ENCODE peak calls at places on chromosome 11, in nine cellular contexts. One of them, this sample, is unnamed.

GRCh38 chr11:76283190-76283589 is 76.9 kb upstream of the WNT11 start:
- DNase-seq in RWPE1: no peak
- DNase-seq in neural crest cell: no peak
- DNase-seq in endothelial cell: no peak
- DNase-seq in dorsolateral prefrontal cortex: no peak
- DNase-seq in H9: no peak
- DNase-seq in omental fat pad: no peak
- DNase-seq in right lobe of liver: no peak
- DNase-seq in keratinocyte: no peak
- DNase-seq in this sample: no peak

GRCh38 chr11:79028214-79028613 is 412.6 kb downstream of the TENM4 start:
- DNase-seq in H9: no peak
- DNase-seq in keratinocyte: no peak
- DNase-seq in dorsolateral prefrontal cortex: no peak
- DNase-seq in RWPE1: no peak
- DNase-seq in omental fat pad: no peak
- DNase-seq in neural crest cell: no peak
- DNase-seq in right lobe of liver: no peak
- DNase-seq in endothelial cell: no peak
- DNase-seq in this sample: no peak

GRCh38 chr11:105177658-105178057 is 38.1 kb upstream of the CARD18 start:
- DNase-seq in endothelial cell: no peak
- DNase-seq in right lobe of liver: no peak
- DNase-seq in RWPE1: peak
- DNase-seq in H9: no peak
- DNase-seq in dorsolateral prefrontal cortex: no peak
- DNase-seq in neural crest cell: no peak
- DNase-seq in omental fat pad: no peak
- DNase-seq in keratinocyte: no peak
- DNase-seq in this sample: no peak

GRCh38 chr11:95505927-95506426 is 275.0 kb upstream of the SESN3 start:
- DNase-seq in RWPE1: no peak
- DNase-seq in dorsolateral prefrontal cortex: no peak
- DNase-seq in omental fat pad: no peak
- DNase-seq in H9: no peak
- DNase-seq in neural crest cell: no peak
- DNase-seq in endothelial cell: no peak
- DNase-seq in keratinocyte: no peak
- DNase-seq in right lobe of liver: no peak
- DNase-seq in this sample: no peak

GRCh38 chr11:58618215-58618614 is 4.2 kb upstream of the CNTF start:
- DNase-seq in keratinocyte: no peak
- DNase-seq in right lobe of liver: no peak
- DNase-seq in RWPE1: no peak
- DNase-seq in H9: no peak
- DNase-seq in omental fat pad: no peak
- DNase-seq in neural crest cell: no peak
- DNase-seq in endothelial cell: no peak
- DNase-seq in dorsolateral prefrontal cortex: no peak
- DNase-seq in this sample: no peak

GRCh38 chr11:128305588-128305987 is 281.8 kb downstream of the ETS1 start:
- DNase-seq in keratinocyte: no peak
- DNase-seq in right lobe of liver: no peak
- DNase-seq in omental fat pad: no peak
- DNase-seq in RWPE1: no peak
- DNase-seq in neural crest cell: no peak
- DNase-seq in dorsolateral prefrontal cortex: no peak
- DNase-seq in endothelial cell: no peak
- DNase-seq in H9: no peak
- DNase-seq in this sample: no peak

GRCh38 chr11:118921121-118921928 is 4.4 kb downstream of the BCL9L start:
- DNase-seq in H9: peak
- DNase-seq in omental fat pad: no peak
- DNase-seq in right lobe of liver: peak
- DNase-seq in keratinocyte: no peak
- DNase-seq in endothelial cell: peak
- DNase-seq in dorsolateral prefrontal cortex: no peak
- DNase-seq in RWPE1: peak
- DNase-seq in neural crest cell: no peak
- DNase-seq in this sample: peak

GRCh38 chr11:112826026-112826425 is 135.2 kb upstream of the NCAM1 start:
- DNase-seq in omental fat pad: no peak
- DNase-seq in right lobe of liver: no peak
- DNase-seq in H9: no peak
- DNase-seq in keratinocyte: no peak
- DNase-seq in endothelial cell: no peak
- DNase-seq in neural crest cell: no peak
- DNase-seq in RWPE1: no peak
- DNase-seq in dorsolateral prefrontal cortex: no peak
- DNase-seq in this sample: no peak

GRCh38 chr11:124900464-124900863 is 2.8 kb upstream of the ROBO4 start:
- DNase-seq in H9: peak
- DNase-seq in RWPE1: peak
- DNase-seq in right lobe of liver: no peak
- DNase-seq in omental fat pad: no peak
- DNase-seq in neural crest cell: no peak
- DNase-seq in dorsolateral prefrontal cortex: no peak
- DNase-seq in keratinocyte: peak
- DNase-seq in endothelial cell: no peak
- DNase-seq in this sample: no peak

GRCh38 chr11:125262194-125262824 is 97.8 kb downstream of the PKNOX2 start:
- DNase-seq in keratinocyte: no peak
- DNase-seq in H9: no peak
- DNase-seq in RWPE1: no peak
- DNase-seq in endothelial cell: no peak
- DNase-seq in right lobe of liver: no peak
- DNase-seq in dorsolateral prefrontal cortex: no peak
- DNase-seq in neural crest cell: peak
- DNase-seq in omental fat pad: no peak
- DNase-seq in this sample: peak

GRCh38 chr11:56196705-56197104 is 20.3 kb downstream of the OR5J2 start:
- DNase-seq in neural crest cell: no peak
- DNase-seq in dorsolateral prefrontal cortex: no peak
- DNase-seq in endothelial cell: no peak
- DNase-seq in right lobe of liver: no peak
- DNase-seq in keratinocyte: no peak
- DNase-seq in RWPE1: no peak
- DNase-seq in H9: no peak
- DNase-seq in omental fat pad: no peak
- DNase-seq in this sample: no peak

GRCh38 chr11:30125461-30125860 is 105.4 kb upstream of the FSHB start:
- DNase-seq in omental fat pad: no peak
- DNase-seq in dorsolateral prefrontal cortex: no peak
- DNase-seq in right lobe of liver: no peak
- DNase-seq in RWPE1: no peak
- DNase-seq in H9: no peak
- DNase-seq in endothelial cell: no peak
- DNase-seq in keratinocyte: no peak
- DNase-seq in neural crest cell: no peak
- DNase-seq in this sample: no peak

GRCh38 chr11:36326524-36327419 is 30.7 kb downstream of the PRR5L start:
- DNase-seq in RWPE1: no peak
- DNase-seq in H9: no peak
- DNase-seq in dorsolateral prefrontal cortex: no peak
- DNase-seq in neural crest cell: no peak
- DNase-seq in omental fat pad: no peak
- DNase-seq in keratinocyte: no peak
- DNase-seq in right lobe of liver: no peak
- DNase-seq in endothelial cell: no peak
- DNase-seq in this sample: no peak

GRCh38 chr11:36702330-36703054 is 104.5 kb upstream of the RAG2 start:
- DNase-seq in dorsolateral prefrontal cortex: no peak
- DNase-seq in RWPE1: peak
- DNase-seq in H9: peak
- DNase-seq in neural crest cell: peak
- DNase-seq in omental fat pad: no peak
- DNase-seq in keratinocyte: peak
- DNase-seq in right lobe of liver: no peak
- DNase-seq in endothelial cell: peak
- DNase-seq in this sample: no peak

GRCh38 chr11:1825039-1825740 is 9.6 kb upstream of the SYT8 start:
- DNase-seq in endothelial cell: peak
- DNase-seq in H9: peak
- DNase-seq in RWPE1: no peak
- DNase-seq in right lobe of liver: no peak
- DNase-seq in keratinocyte: no peak
- DNase-seq in neural crest cell: peak
- DNase-seq in omental fat pad: no peak
- DNase-seq in dorsolateral prefrontal cortex: no peak
- DNase-seq in this sample: no peak
- TF ChIP-seq CTCF in endothelial cell: peak
- TF ChIP-seq CTCF in H9: peak
- TF ChIP-seq CTCF in RWPE1: no peak
- TF ChIP-seq CTCF in right lobe of liver: peak
- TF ChIP-seq CTCF in keratinocyte: peak
- TF ChIP-seq CTCF in neural crest cell: peak
- TF ChIP-seq CTCF in omental fat pad: no peak
- TF ChIP-seq CTCF in dorsolateral prefrontal cortex: no peak
- TF ChIP-seq CTCF in this sample: no peak

GRCh38 chr11:131465746-131466145 is 95.3 kb downstream of the NTM start:
- DNase-seq in right lobe of liver: no peak
- DNase-seq in dorsolateral prefrontal cortex: no peak
- DNase-seq in omental fat pad: no peak
- DNase-seq in keratinocyte: no peak
- DNase-seq in RWPE1: no peak
- DNase-seq in H9: peak
- DNase-seq in neural crest cell: peak
- DNase-seq in endothelial cell: peak
- DNase-seq in this sample: no peak
- TF ChIP-seq CTCF in right lobe of liver: no peak
- TF ChIP-seq CTCF in dorsolateral prefrontal cortex: no peak
- TF ChIP-seq CTCF in omental fat pad: no peak
- TF ChIP-seq CTCF in keratinocyte: no peak
- TF ChIP-seq CTCF in RWPE1: no peak
- TF ChIP-seq CTCF in H9: peak
- TF ChIP-seq CTCF in neural crest cell: no peak
- TF ChIP-seq CTCF in endothelial cell: peak
- TF ChIP-seq CTCF in this sample: no peak

GRCh38 chr11:61579398-61580291 is 1.2 kb downstream of the SYT7 start:
- DNase-seq in endothelial cell: no peak
- DNase-seq in RWPE1: no peak
- DNase-seq in dorsolateral prefrontal cortex: no peak
- DNase-seq in neural crest cell: no peak
- DNase-seq in H9: peak
- DNase-seq in keratinocyte: no peak
- DNase-seq in right lobe of liver: no peak
- DNase-seq in omental fat pad: no peak
- DNase-seq in this sample: no peak

GRCh38 chr11:61581931-61582330 is 1.1 kb upstream of the SYT7 start:
- DNase-seq in H9: no peak
- DNase-seq in RWPE1: no peak
- DNase-seq in keratinocyte: no peak
- DNase-seq in dorsolateral prefrontal cortex: no peak
- DNase-seq in neural crest cell: no peak
- DNase-seq in right lobe of liver: no peak
- DNase-seq in omental fat pad: no peak
- DNase-seq in endothelial cell: no peak
- DNase-seq in this sample: no peak

GRCh38 chr11:61580292-61580888 is 486 bp downstream of the SYT7 start:
- DNase-seq in right lobe of liver: no peak
- DNase-seq in neural crest cell: no peak
- DNase-seq in RWPE1: no peak
- DNase-seq in keratinocyte: no peak
- DNase-seq in omental fat pad: no peak
- DNase-seq in endothelial cell: peak
- DNase-seq in dorsolateral prefrontal cortex: no peak
- DNase-seq in H9: no peak
- DNase-seq in this sample: no peak

GRCh38 chr11:61578819-61579218 is 2.1 kb downstream of the SYT7 start:
- DNase-seq in dorsolateral prefrontal cortex: no peak
- DNase-seq in omental fat pad: no peak
- DNase-seq in H9: no peak
- DNase-seq in endothelial cell: no peak
- DNase-seq in keratinocyte: no peak
- DNase-seq in RWPE1: no peak
- DNase-seq in neural crest cell: no peak
- DNase-seq in right lobe of liver: no peak
- DNase-seq in this sample: no peak

DNA sequence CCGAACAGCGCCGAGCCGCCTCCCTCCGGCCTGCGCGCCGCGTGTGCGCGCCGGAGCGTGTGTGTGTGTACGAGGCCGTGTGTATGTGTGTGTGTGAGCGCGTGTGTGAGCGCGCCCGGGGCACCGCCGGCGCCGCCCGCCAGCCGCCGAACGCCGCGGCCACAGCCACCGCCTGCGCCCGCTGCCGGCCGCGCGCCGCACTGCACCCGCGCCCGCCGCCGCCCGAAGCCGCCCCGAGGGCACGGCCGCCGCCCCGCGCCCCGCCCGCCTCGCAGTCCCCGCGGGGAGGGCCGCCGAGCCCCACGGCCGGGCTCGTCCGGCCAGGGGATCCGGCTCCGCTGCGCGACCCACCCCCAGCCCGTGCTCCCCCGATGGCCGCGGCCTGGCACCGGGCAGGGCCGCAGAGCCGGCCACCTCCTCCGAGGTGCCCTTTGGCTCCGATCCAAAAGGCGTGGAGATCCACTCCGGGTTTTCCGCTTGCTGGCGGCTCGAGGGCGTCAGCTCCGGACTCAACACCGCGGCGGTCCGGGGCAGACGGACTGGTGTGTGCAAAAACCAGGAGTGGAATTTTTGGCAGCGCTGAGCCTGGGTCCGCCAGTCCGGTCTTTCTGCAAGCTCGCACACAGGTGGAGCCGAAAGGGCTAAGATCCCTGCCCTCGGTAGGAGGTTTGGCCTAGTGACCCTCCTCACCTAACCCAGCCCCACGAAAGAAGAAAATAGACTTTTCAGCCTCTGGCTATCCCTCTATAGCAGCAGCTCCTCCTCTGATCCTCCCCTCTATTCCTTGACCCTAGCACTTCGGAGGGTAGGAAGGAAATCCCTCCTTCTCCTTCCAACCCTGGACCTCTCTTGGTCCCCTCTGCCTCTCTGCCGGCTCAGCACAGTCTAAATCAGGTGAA is at the start of gene SYT7:
- DNase-seq in dorsolateral prefrontal cortex: peak
- DNase-seq in right lobe of liver: peak
- DNase-seq in keratinocyte: peak
- DNase-seq in neural crest cell: peak
- DNase-seq in omental fat pad: peak
- DNase-seq in endothelial cell: peak
- DNase-seq in H9: peak
- DNase-seq in RWPE1: peak
- DNase-seq in this sample: peak
- TF ChIP-seq CTCF in dorsolateral prefrontal cortex: peak
- TF ChIP-seq CTCF in right lobe of liver: peak
- TF ChIP-seq CTCF in keratinocyte: no peak
- TF ChIP-seq CTCF in neural crest cell: peak
- TF ChIP-seq CTCF in omental fat pad: no peak
- TF ChIP-seq CTCF in endothelial cell: peak
- TF ChIP-seq CTCF in H9: peak
- TF ChIP-seq CTCF in RWPE1: peak
- TF ChIP-seq CTCF in this sample: peak

DNA sequence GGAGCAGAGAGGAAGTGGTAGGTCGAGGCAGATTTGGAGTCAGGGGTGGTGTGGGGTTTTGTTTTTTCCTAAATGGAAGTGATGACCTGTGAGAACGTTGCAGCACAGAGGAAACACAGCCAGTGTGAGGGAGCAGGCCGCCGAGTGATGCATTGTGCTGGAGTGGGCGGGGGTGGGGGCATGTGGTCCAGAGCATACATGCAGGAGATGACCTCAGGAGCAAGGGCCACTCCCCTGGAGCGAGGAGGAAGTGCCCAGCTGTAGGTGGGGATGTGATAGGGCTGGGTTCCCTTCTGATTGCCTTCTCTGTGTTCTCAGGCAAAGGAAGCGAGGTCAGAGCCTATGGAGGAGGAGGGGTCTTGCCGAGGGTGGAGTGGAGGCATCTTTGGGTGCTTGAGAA is 81.4 kb downstream of the PPP6R3 start:
- DNase-seq in dorsolateral prefrontal cortex: no peak
- DNase-seq in right lobe of liver: no peak
- DNase-seq in endothelial cell: no peak
- DNase-seq in keratinocyte: no peak
- DNase-seq in neural crest cell: no peak
- DNase-seq in H9: no peak
- DNase-seq in omental fat pad: no peak
- DNase-seq in RWPE1: no peak
- DNase-seq in this sample: no peak
- TF ChIP-seq CTCF in dorsolateral prefrontal cortex: no peak
- TF ChIP-seq CTCF in right lobe of liver: no peak
- TF ChIP-seq CTCF in endothelial cell: no peak
- TF ChIP-seq CTCF in keratinocyte: no peak
- TF ChIP-seq CTCF in neural crest cell: no peak
- TF ChIP-seq CTCF in H9: no peak
- TF ChIP-seq CTCF in omental fat pad: no peak
- TF ChIP-seq CTCF in RWPE1: no peak
- TF ChIP-seq CTCF in this sample: no peak